ENCODE peak calls at places on chromosomes 2 and 18, in eight cellular contexts. B is choroid plexus epithelial cell, D is right cardiac atrium, L is mesenchymal stem cell, S is HFF-Myc, O is right lobe of liver, V is mesendoderm, R is Caco-2. F is an unnamed sample.

GRCh38 chr2:174334781-174335604 is at the start of gene SP9:
- DNase-seq in B (no peak), D (no peak), L (peak; percentile 52), S (no peak), O (no peak), V (peak; percentile 92), R (peak; percentile 85), F (peak; percentile 27)

GRCh38 chr2:137192366-137193315 is 427.3 kb downstream of the THSD7B start:
- DNase-seq in B (peak; percentile 42), D (no peak), L (peak; percentile 8), S (no peak), O (no peak), V (no peak), R (no peak), F (no peak)

GRCh38 chr18:9017900-9018217 is 84.6 kb upstream of the NDUFV2 start:
- DNase-seq in B (peak; percentile 43), D (no peak), L (peak; percentile 86), S (no peak), O (no peak), V (peak; percentile 38), R (no peak), F (no peak)

GRCh38 chr2:181959508-181959907 is 26.1 kb upstream of the PPP1R1C start:
- DNase-seq in B (peak; percentile 23), D (no peak), L (no peak), S (no peak), O (no peak), V (no peak), R (no peak), F (no peak)

GRCh38 chr18:41372266-41372665 is 582.8 kb upstream of the PIK3C3 start:
- DNase-seq in B (no peak), D (no peak), L (no peak), S (no peak), O (no peak), V (peak; percentile 49), R (no peak), F (no peak)

GRCh38 chr18:59516356-59517155 is 157.5 kb upstream of the LMAN1 start:
- DNase-seq in B (peak; percentile 88), D (peak; percentile 44), L (peak; percentile 82), S (no peak), O (no peak), V (peak; percentile 97), R (peak; percentile 70), F (no peak)

GRCh38 chr2:28979041-28979440 is 2.1 kb upstream of the TOGARAM2 start:
- DNase-seq in B (no peak), D (no peak), L (no peak), S (no peak), O (no peak), V (no peak), R (no peak), F (no peak)

GRCh38 chr18:56702946-56703345 is 51.8 kb downstream of the WDR7 start:
- DNase-seq in B (peak; percentile 71), D (no peak), L (peak; percentile 44), S (peak; percentile 24), O (no peak), V (peak; percentile 36), R (no peak), F (peak; percentile 16)

GRCh38 chr2:120267348-120267747 is 14.7 kb downstream of the RALB start:
- DNase-seq in B (no peak), D (no peak), L (no peak), S (no peak), O (no peak), V (no peak), R (no peak), F (no peak)

GRCh38 chr2:217617496-217618085 is 385.2 kb downstream of the TNS1 start:
- DNase-seq in B (peak; percentile 19), D (no peak), L (no peak), S (no peak), O (no peak), V (no peak), R (no peak), F (no peak)

GRCh38 chr2:43412121-43412753 is 183.6 kb downstream of the THADA start:
- DNase-seq in B (peak; percentile 59), D (no peak), L (no peak), S (no peak), O (no peak), V (no peak), R (no peak), F (no peak)

GRCh38 chr2:29878898-29879297 is 42.5 kb downstream of the ALK start:
- DNase-seq in B (peak; percentile 15), D (no peak), L (no peak), S (no peak), O (no peak), V (no peak), R (no peak), F (no peak)

GRCh38 chr2:25276569-25277465 is 64.9 kb downstream of the DNMT3A start:
- DNase-seq in B (peak; percentile 13), D (peak; percentile 75), L (no peak), S (no peak), O (peak; percentile 79), V (peak; percentile 77), R (no peak), F (peak; percentile 89)

GRCh38 chr2:46836295-46837111 is 79.1 kb downstream of the MCFD2 start:
- DNase-seq in B (peak; percentile 70), D (no peak), L (no peak), S (no peak), O (no peak), V (no peak), R (no peak), F (no peak)

GRCh38 chr2:226483745-226484619 is 315.6 kb downstream of the IRS1 start:
- DNase-seq in B (peak; percentile 67), D (no peak), L (peak; percentile 39), S (no peak), O (no peak), V (peak; percentile 94), R (peak; percentile 80), F (no peak)

GRCh38 chr2:50769416-50769815 is 262.5 kb downstream of the NRXN1 start:
- DNase-seq in B (no peak), D (no peak), L (no peak), S (no peak), O (no peak), V (peak; percentile 71), R (no peak), F (no peak)

GRCh38 chr2:214542866-214543265 is 132.0 kb downstream of the VWC2L start:
- DNase-seq in B (peak; percentile 65), D (no peak), L (peak; percentile 24), S (no peak), O (no peak), V (no peak), R (no peak), F (no peak)

GRCh38 chr2:43228782-43229659 is 2.6 kb upstream of the ZFP36L2 start:
- DNase-seq in B (peak; percentile 30), D (no peak), L (peak; percentile 35), S (no peak), O (peak; percentile 31), V (no peak), R (no peak), F (peak; percentile 17)

GRCh38 chr18:7117390-7118355 is at the start of gene LAMA1:
- DNase-seq in B (peak; percentile 22), D (peak; percentile 11), L (no peak), S (no peak), O (no peak), V (peak; percentile 83), R (no peak), F (no peak)

GRCh38 chr2:157793053-157793612 is 83.0 kb downstream of the ACVR1 start:
- DNase-seq in B (peak; percentile 27), D (no peak), L (no peak), S (no peak), O (no peak), V (no peak), R (no peak), F (no peak)

GRCh38 chr2:74553892-74554820 is at the start of the genes DOK1 and LOXL3:
- DNase-seq in B (peak; percentile 88), D (peak; percentile 91), L (peak; percentile 94), S (no peak), O (peak; percentile 89), V (peak; percentile 92), R (peak; percentile 75), F (peak; percentile 75)

GRCh38 chr2:38474833-38475566 is 97.9 kb upstream of the ATL2 start:
- DNase-seq in B (no peak), D (no peak), L (no peak), S (no peak), O (no peak), V (no peak), R (no peak), F (no peak)

GRCh38 chr2:219642465-219643083 is 15.1 kb downstream of the SLC4A3 start:
- DNase-seq in B (peak; percentile 98), D (peak; percentile 99), L (peak; percentile 95), S (peak; percentile 86), O (peak; percentile 95), V (peak; percentile 97), R (peak; percentile 96), F (peak; percentile 73)
- H3K4me3 ChIP-seq in B (no peak overlapping the region), D (no peak overlapping the region), L (no peak overlapping the region), S (no peak overlapping the region), O (no peak overlapping the region), V (no peak overlapping the region), R (no peak overlapping the region), F (no peak overlapping the region)

GRCh38 chr2:191266201-191266600 is 21.0 kb downstream of the MYO1B start:
- DNase-seq in B (no peak), D (no peak), L (no peak), S (no peak), O (no peak), V (no peak), R (no peak), F (no peak)
- H3K4me3 ChIP-seq in B (no peak overlapping the region), D (no peak overlapping the region), L (no peak overlapping the region), S (no peak overlapping the region), O (peak overlapping the region; percentile 61), V (no peak overlapping the region), R (no peak overlapping the region), F (no peak overlapping the region)

DNA sequence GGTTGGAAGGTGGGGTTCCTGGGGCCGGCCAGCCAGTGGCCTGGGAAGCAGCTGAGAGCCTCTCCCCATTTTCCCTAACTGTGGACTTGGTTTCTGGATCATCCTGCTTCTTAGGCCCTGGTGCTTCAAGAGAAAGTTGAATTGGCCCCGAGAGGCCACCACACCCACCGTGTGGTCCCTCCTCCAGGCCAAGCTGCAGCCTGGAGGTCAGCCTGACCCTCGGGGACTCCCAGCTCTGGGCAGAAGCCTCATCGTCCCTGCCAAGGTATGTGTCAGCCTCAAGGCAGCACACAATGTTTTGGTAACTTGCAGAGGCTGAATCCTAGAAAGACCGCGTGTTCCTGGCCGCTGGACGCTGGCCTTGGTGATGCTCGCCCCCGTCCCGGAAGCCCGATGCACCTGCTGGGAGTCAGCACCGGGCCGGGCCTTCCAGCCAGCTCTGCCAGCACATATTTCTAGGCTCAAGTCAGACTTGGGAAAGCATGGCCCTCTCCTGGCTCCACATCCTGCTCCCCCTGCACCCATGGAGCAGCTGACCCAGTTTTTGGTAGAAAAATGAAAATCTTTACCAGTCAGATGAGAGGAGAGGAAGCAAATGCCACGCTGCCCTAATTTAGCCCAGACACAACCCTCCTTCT is 72.6 kb downstream of the ACTR2 start:
- DNase-seq in B (peak; percentile 71), D (peak; percentile 87), L (peak; percentile 42), S (no peak), O (no peak), V (no peak), R (no peak), F (no peak)
- H3K4me3 ChIP-seq in B (no peak overlapping the region), D (no peak overlapping the region), L (no peak overlapping the region), S (peak overlapping the region; percentile 1), O (no peak overlapping the region), V (no peak overlapping the region), R (no peak overlapping the region), F (peak overlapping the region; percentile 53)

DNA sequence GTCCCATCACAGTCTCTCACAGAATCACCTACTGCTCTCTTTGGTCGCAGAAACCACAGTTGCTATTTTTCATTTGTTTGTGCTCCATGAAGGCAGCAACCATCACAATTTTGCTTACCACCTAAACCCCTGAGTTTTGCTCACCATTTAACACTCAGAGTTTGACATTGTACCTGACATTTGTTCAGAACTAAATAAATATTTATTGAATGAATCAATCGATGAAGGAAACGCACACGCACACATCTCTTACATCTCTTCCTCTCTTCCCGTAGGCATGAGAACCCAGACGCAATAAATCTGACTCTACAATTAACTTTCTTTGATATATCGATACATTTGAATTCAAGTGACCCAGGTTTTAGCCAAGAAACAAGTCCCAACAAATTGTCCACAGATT is 105.5 kb upstream of the RNF152 start:
- DNase-seq in B (no peak), D (no peak), L (no peak), S (peak; percentile 25), O (no peak), V (no peak), R (no peak), F (no peak)
- H3K4me3 ChIP-seq in B (no peak overlapping the region), D (no peak overlapping the region), L (no peak overlapping the region), S (no peak overlapping the region), O (no peak overlapping the region), V (no peak overlapping the region), R (no peak overlapping the region), F (no peak overlapping the region)